ENCODE peak calls at places on chromosomes 3 and 15, in five cellular contexts. F is NCI-H2171 treated with DMSO at 0.1 percent for 48 hours; S is WTC11; M is NCI-H345; G is activated CD4-positive, CD25-positive, alpha-beta regulatory T cell treated with anti-CD3 and anti-CD28 coated beads, Interleukin-2, amount 50 U/mL, for 72 hours. U is an unnamed sample.

GRCh38 chr15:57398336-57398735 is 22.0 kb downstream of the CGNL1 start:
- DNase-seq in F (no peak), S (no peak), M (peak), G (no peak), U (no peak)

GRCh38 chr15:77066961-77067690 is 3.8 kb downstream of the TSPAN3 start:
- DNase-seq in F (no peak), S (no peak), M (no peak), G (no peak), U (no peak)

GRCh38 chr3:188712257-188712924 is 459.4 kb upstream of the TPRG1 start:
- DNase-seq in F (no peak), S (no peak), M (no peak), G (no peak), U (no peak)

GRCh38 chr15:76149291-76149910 is 89.6 kb downstream of the TMEM266 start:
- DNase-seq in F (peak), S (no peak), M (no peak), G (no peak), U (no peak)

GRCh38 chr15:66985653-66986052 is 79.7 kb upstream of the SMAD3 start:
- DNase-seq in F (no peak), S (no peak), M (no peak), G (no peak), U (no peak)

GRCh38 chr3:12444582-12445468 is 39.5 kb upstream of the TSEN2 start:
- DNase-seq in F (no peak), S (peak), M (no peak), G (no peak), U (no peak)

GRCh38 chr3:128697336-128697735 is 28.6 kb upstream of the RAB7A start:
- DNase-seq in F (no peak), S (no peak), M (no peak), G (no peak), U (no peak)

GRCh38 chr3:80767599-80767998 is 993.8 kb downstream of the GBE1 start:
- DNase-seq in F (no peak), S (no peak), M (no peak), G (no peak), U (no peak)

GRCh38 chr15:40367038-40367672 is 9.1 kb downstream of the DISP2 start:
- DNase-seq in F (no peak), S (no peak), M (no peak), G (no peak), U (peak)

GRCh38 chr3:25532763-25533162 is 104.7 kb downstream of the RARB start:
- DNase-seq in F (no peak), S (peak), M (no peak), G (peak), U (no peak)

GRCh38 chr15:56739964-56740640 is 6.8 kb upstream of the ZNF280D start:
- DNase-seq in F (no peak), S (no peak), M (no peak), G (no peak), U (no peak)

GRCh38 chr15:57432141-57432701 is 55.9 kb downstream of the CGNL1 start:
- DNase-seq in F (peak), S (peak), M (no peak), G (no peak), U (no peak)

GRCh38 chr15:70281261-70281810 is 183.6 kb upstream of the TLE3 start:
- DNase-seq in F (no peak), S (no peak), M (no peak), G (no peak), U (no peak)

GRCh38 chr3:171306631-171307030 is 153.6 kb downstream of the TNIK start:
- DNase-seq in F (no peak), S (no peak), M (no peak), G (no peak), U (peak)